ENCODE peak calls at places on chromosomes 11 and 22, in four cellular contexts. E, Q, R and S are unnamed samples.

GRCh38 chr11:75802913-75803820 is 11.8 kb upstream of the UVRAG start:
- DNase-seq in Q (peak), R (peak), E (peak), S (peak)

GRCh38 chr11:117220999-117221774 is 10.7 kb downstream of the PCSK7 start:
- DNase-seq in E (no peak), R (no peak), Q (peak), S (no peak)

GRCh38 chr22:48740086-48740730 is 1087.5 kb downstream of the BRD1 start:
- DNase-seq in E (no peak), R (no peak), Q (peak), S (no peak)

GRCh38 chr11:43376594-43376993 is 17.9 kb downstream of the TTC17 start:
- DNase-seq in E (no peak), R (no peak), Q (no peak), S (no peak)

GRCh38 chr11:69280994-69281393 is 13.0 kb upstream of the MYEOV start:
- DNase-seq in Q (no peak), E (no peak), R (peak), S (no peak)

GRCh38 chr11:70675697-70676374 is 277.5 kb downstream of the CTTN start:
- DNase-seq in R (peak), E (no peak), Q (no peak), S (no peak)

GRCh38 chr11:103326070-103326794 is 217.0 kb downstream of the DYNC2H1 start:
- DNase-seq in R (peak), E (peak), Q (no peak), S (peak)

GRCh38 chr11:109877043-109877442 is 216.1 kb upstream of the ZC3H12C start:
- DNase-seq in E (no peak), Q (no peak), R (no peak), S (peak)

GRCh38 chr11:88469828-88470227 is 132.3 kb upstream of the CTSC start:
- DNase-seq in Q (no peak), E (no peak), R (no peak), S (no peak)

DNA sequence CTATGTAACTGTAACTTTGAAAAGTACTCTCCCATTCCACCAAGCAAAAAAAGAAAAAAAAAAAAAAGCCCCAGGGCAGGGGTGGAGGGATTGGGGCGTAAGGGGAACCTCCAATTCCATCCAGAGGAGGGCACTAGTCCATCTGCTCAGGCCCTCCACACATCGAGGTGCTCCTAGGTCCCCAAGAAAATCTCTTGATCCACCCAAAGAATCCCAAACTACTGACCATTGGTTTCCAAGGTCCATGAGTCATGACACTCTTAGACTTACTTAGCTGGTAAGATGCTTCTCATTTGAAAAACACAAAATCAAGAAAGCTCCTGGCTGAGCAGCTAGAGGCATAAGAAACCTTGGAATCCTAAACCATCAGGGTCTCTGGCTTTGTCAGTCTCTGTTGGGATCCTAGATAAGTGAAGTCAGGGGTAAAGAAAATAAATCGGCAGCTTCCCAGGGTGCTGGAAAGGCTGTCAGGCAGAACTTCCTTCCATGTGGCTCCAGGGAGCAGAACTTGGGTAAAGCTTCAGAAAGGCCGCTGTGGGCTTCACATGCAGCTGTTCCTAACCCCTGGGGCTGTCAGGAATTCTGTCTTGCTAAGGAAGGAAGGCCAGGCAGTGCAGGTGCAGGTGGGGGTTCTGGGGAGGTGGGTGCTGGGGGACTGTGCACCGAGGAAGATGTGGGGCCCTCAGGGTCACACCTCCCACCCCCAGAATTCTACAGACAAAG is 49.4 kb upstream of the ADA2 start:
- DNase-seq in R (no peak), E (peak), Q (no peak), S (no peak)
- TF ChIP-seq CTCF in R (peak), E (peak), Q (no peak), S (peak)

DNA sequence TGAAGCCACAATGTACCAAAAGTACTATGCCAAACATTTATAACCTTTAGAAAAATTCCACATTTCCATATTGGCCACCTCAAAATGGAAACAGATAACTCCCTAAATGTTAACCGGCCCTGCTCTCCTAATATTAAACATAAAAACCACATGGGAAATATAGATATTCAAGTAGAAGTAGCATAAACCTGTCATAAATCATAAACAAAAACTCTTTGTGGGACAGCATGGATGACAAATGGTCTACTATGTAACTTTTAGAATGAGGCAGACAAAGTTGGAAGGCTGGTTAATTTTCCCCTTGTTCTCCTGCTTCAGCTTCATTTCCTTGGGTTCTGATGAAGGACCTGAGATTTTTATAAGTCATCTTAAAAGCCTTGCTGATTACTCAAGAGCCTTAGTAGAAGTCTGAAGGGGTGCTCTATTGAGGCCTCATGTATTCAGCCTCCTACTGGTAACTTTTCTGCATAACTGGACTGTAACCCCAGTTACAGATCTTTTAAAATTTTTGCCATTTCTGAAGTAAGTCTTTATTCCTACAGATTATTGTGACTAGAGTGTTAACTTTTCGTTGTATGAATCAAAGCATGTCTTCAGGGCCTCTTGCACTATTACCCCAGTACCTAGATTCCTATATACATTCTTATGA is 116.4 kb downstream of the STIM1 start:
- DNase-seq in Q (no peak), R (no peak), E (no peak), S (no peak)
- TF ChIP-seq CTCF in Q (no peak), R (no peak), E (no peak), S (no peak)

DNA sequence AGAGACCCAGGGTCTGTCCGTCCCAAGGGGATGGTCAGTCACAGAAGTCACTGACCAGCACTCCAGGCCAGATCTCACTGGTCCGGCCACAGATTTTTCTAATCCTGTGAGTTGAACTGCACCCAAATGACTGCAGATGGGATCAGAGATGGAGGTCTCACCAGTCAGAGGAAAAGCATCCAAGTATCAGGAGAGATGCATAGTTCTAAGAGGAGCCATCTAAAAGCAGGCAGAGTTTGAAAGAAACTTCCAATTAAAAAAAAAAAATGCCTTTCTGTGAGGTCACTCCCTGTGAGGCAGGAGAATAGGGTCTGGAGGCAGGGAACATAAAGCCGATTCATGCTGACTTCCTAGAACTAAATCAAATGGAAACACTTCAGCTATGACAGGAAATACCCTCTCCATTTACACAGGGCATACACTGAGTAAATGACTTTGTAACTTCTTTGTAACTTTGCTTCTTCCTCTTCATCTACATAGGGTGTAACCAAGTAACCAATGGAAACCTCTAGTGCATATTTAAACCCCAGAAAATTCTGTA is 144.4 kb downstream of the CCDC34 start:
- DNase-seq in Q (no peak), E (no peak), R (no peak), S (no peak)
- TF ChIP-seq CTCF in Q (no peak), E (no peak), R (no peak), S (no peak)

DNA sequence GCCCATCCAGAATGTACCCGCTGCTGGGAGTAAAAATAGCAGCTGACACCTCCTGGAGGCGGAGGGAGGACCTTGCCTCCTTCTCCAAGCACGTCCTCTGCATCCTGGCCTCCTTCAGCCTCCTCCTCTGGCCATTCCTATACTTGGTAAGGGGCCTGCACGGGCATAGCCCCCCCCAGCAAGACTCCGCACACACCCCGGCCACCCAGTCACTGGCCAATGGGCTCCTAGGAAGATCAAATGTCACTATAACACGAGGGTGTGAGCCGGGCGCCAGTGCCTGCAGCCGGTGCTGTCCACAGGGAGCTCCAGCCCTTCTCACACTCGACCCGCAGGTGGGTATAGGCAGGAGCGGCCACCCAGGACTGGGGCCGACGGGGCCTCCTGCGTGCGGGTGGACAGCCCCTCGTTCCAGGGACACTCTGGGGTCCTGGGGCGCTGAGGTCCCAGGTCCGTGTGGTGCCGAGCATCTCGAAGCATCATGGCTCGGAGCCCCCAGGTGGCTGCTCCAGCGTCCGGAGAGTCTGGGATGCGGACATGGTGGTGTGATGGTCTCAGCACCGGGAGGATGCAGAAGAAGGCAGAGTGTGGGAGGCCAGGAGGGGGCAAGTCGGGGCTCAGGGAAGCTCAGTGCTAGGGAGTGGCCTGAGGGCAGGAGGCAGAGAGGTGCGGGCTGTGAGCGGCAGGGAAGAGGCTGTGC is at the start of gene TNNT3:
- DNase-seq in Q (no peak), E (no peak), R (no peak), S (no peak)
- TF ChIP-seq CTCF in Q (no peak), E (no peak), R (no peak), S (no peak)

DNA sequence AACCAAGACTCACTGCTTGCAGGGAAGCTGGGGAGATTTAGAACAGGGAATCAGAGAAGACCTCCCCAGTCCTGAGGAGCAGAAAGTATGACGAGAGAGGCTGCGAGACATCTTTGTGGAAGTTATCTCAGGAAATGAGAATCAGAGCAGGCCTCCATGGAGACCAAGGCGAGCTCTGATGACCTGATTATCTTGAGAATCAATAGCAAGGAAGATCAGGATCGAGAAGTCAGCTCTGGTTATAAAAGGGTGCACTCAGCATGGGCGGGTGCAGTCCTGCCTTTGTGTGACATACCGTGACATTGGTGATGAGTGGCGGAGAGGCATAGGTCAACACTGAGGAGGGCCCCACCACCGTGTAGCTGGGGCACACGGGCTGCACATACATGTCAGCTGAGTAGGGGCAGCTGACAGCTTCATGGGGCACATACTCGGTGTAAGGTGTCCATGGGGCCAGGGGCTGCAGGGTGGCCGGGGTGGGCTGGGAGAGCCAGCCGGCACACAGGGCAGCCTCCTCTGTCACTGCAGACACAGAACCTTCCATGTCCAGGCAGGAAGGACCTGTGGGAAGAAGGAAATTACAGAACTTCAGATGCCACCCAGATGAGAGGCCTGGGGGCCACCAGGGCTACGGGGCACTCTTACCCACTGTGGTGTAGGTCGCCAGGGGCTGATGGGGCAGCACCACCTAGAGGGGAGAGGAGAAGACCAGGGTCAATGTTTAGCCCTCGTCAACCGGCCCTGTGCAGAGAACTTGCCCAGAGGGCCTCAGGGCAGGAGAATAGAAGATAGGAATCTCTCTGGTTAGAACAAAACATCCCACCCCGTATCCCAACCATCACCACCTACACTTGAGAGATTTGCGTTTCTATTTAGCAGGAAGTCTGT is 21.7 kb downstream of the POU2AF1 start:
- DNase-seq in Q (peak), E (no peak), R (no peak), S (no peak)
- TF ChIP-seq CTCF in Q (no peak), E (no peak), R (no peak), S (no peak)

DNA sequence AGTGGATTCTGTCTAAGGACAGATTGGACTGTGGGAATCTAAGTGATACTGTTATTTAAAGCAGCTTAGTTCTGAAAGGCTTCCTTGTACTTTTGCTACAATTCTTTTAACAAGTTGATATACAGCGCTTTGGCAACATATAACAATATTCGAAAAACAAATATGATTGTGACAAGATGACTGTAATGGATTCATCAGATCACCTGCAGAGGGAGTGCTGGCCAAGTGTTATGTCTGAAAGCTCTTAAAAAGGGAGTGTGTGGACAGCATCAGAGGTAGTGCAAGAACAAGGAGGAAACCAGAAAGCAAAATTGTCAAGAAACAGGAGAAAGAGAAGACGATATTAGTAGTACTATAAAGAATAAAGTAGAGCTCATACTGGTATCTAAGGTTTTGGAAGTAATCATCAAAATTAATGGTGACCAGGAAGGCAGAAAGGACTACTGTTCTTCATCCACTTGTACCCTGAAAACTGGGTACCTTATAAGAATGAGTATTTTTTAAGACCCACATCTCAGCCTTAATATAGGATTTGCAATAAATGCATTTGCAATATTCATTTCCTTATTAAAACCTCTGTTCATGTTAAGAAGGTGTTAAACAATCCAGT is 1112.0 kb upstream of the CCDC90B start:
- DNase-seq in E (peak), Q (no peak), R (no peak), S (no peak)
- TF ChIP-seq CTCF in E (peak), Q (no peak), R (no peak), S (peak)

GRCh38 chr11:1548221-1549070 is 23.6 kb downstream of the DUSP8 start:
- DNase-seq in E (peak), Q (no peak), R (peak), S (peak)

GRCh38 chr11:1546077-1546535 is 26.0 kb downstream of the DUSP8 start:
- DNase-seq in E (peak), R (no peak), Q (no peak), S (no peak)

GRCh38 chr11:1546536-1547466 is 25.3 kb downstream of the DUSP8 start:
- DNase-seq in E (peak), Q (no peak), R (no peak), S (peak)

GRCh38 chr11:1547467-1548098 is 24.5 kb downstream of the DUSP8 start:
- DNase-seq in Q (no peak), E (no peak), R (no peak), S (no peak)

DNA sequence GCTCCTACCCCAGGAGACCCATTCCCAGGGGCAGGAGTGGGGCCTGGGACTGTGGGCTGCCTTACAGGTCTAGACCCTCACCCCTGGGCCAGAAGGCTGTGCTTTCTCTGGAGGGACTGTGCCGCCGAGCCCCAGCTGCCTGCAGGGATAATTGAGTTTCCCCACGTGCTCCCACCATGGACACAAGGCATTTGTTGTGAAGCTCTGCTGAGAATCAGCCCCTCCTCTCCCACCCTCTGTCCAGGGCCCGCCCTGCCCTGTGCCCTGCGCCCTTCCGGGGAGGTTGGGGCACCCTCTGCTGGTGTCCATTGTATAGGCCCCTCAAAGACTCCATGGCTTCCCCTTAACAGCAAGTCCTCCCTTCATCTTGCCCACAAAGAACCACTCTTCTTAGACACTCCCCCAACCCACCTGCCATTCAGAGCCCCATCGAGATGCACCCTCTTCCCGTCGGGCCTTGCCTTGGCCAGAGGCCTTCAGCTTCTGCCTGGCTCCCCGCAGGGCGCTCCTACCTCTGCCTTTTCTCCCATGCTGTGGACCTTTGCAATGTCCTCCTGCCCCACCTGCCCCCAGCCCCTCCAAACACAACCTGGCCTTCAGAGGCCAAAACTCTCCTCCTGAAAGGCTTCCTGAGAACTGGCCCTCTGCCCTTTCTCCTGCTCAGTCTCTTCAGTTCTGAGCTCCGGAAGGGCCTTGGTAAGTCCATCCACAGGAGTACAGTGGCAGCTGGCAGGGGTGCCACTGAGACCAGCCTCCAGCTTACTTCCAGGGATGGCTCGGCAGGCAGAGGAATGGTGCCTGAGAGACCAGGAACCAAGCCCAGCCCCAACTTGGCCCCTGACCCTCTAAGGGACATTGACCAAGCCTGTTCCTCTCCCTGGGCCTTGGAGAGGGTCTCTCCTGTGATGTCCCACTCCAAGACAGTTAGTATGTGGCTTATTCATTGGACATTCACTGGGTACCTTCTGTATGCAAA is 22.4 kb downstream of the DUSP8 start:
- DNase-seq in E (no peak), R (no peak), Q (no peak), S (no peak)
- TF ChIP-seq CTCF in E (peak), R (peak), Q (no peak), S (no peak)

GRCh38 chr22:27113211-27114030 is 456.0 kb downstream of the MIAT start:
- DNase-seq in R (peak), Q (peak), E (no peak), S (no peak)
- TF ChIP-seq CTCF in R (no peak), Q (no peak), E (no peak), S (no peak)

GRCh38 chr22:35838849-35839646 is 121.4 kb downstream of the APOL5 start:
- DNase-seq in E (peak), Q (no peak), R (peak), S (peak)
- TF ChIP-seq CTCF in E (peak), Q (no peak), R (peak), S (no peak)